ENCODE peak calls at places on chromosomes 7 and 10, in eight cellular contexts. M, H, Q, E, W, G, P and F are unnamed samples.
A peak's percentile ranks its signal among the peaks of the same experiment; 100 is the strongest.

GRCh38 chr10:103548581-103549348 is 55.3 kb downstream of the NEURL1 start:
- DNase-seq in M (no peak), H (no peak), Q (no peak), E (no peak), W (no peak), G (no peak), P (no peak), F (no peak)

GRCh38 chr10:24209946-24210491 is 1.1 kb downstream of the KIAA1217 start:
- DNase-seq in M (peak; percentile 31), H (no peak), Q (no peak), E (no peak), W (peak; percentile 12), G (peak; percentile 37), P (no peak), F (no peak)

GRCh38 chr10:58335306-58336005 is 650 bp downstream of the UBE2D1 start:
- DNase-seq in M (peak; percentile 45), H (peak; percentile 34), Q (peak; percentile 33), E (no peak), W (peak; percentile 37), G (peak; percentile 20), P (peak; percentile 35), F (no peak)

GRCh38 chr7:24402655-24403054 is 118.7 kb downstream of the NPY start:
- DNase-seq in M (no peak), H (no peak), Q (no peak), E (no peak), W (no peak), G (no peak), P (no peak), F (no peak)

GRCh38 chr10:15897282-15897681 is 37.0 kb upstream of the MINDY3 start:
- DNase-seq in M (peak; percentile 35), H (no peak), Q (no peak), E (no peak), W (peak; percentile 6), G (peak; percentile 11), P (no peak), F (no peak)

GRCh38 chr7:925601-926000 is 28.9 kb downstream of the ADAP1 start:
- DNase-seq in M (no peak), H (no peak), Q (no peak), E (no peak), W (no peak), G (no peak), P (peak; percentile 63), F (peak; percentile 20)

GRCh38 chr10:3222068-3222467 is 49.5 kb upstream of the PITRM1 start:
- DNase-seq in M (no peak), H (no peak), Q (peak; percentile 28), E (no peak), W (no peak), G (peak; percentile 53), P (no peak), F (no peak)

GRCh38 chr7:99002827-99003212 is 124.5 kb downstream of the TRRAP start:
- DNase-seq in M (no peak), H (no peak), Q (no peak), E (no peak), W (no peak), G (no peak), P (no peak), F (no peak)

GRCh38 chr10:126058507-126058906 is 162.1 kb downstream of the FANK1 start:
- DNase-seq in M (no peak), H (peak; percentile 77), Q (no peak), E (no peak), W (no peak), G (no peak), P (no peak), F (no peak)

GRCh38 chr10:99341860-99342517 is 12.8 kb downstream of the CNNM1 start:
- DNase-seq in M (peak; percentile 53), H (no peak), Q (no peak), E (no peak), W (no peak), G (peak; percentile 85), P (no peak), F (no peak)

GRCh38 chr10:86367339-86367951 is 850 bp upstream of the GRID1 start:
- DNase-seq in M (no peak), H (peak; percentile 26), Q (no peak), E (no peak), W (no peak), G (no peak), P (peak; percentile 21), F (no peak)

GRCh38 chr7:73539709-73540108 is 17.6 kb upstream of the BAZ1B start:
- DNase-seq in M (no peak), H (no peak), Q (no peak), E (no peak), W (no peak), G (no peak), P (no peak), F (no peak)

GRCh38 chr10:68492118-68492517 is 20.3 kb upstream of the DNA2 start:
- DNase-seq in M (no peak), H (no peak), Q (no peak), E (no peak), W (peak; percentile 15), G (peak; percentile 7), P (no peak), F (no peak)

GRCh38 chr7:26859720-26860119 is 4.7 kb downstream of the SKAP2 start:
- DNase-seq in M (no peak), H (no peak), Q (no peak), E (no peak), W (no peak), G (no peak), P (no peak), F (no peak)

DNA sequence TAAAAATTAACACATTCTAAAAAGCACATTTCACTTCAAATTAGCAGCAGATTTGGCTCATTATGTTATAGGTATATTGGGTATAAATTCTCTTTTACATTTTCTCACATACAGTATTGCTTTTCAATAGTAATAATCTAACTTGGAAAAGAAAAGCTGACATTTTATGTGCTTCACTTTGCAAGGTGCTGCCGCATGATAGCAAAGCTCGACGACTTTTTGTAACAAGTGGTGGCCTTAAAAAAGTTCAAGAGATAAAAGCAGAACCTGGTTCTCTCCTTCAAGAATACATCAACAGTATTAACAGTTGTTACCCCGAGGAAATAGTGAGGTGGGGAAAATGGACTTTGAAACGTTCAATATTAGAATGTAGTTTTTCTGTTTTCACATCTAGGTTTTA is 65.5 kb downstream of the SPAG6 start:
- DNase-seq in M (no peak), H (no peak), Q (no peak), E (no peak), W (no peak), G (no peak), P (no peak), F (no peak)
- TF ChIP-seq CTCF in M (no peak), H (no peak), Q (no peak), E (no peak), W (no peak), G (no peak), P (no peak), F (no peak)

GRCh38 chr7:42691030-42691639 is 220.7 kb downstream of the C7orf25 start:
- DNase-seq in M (peak; percentile 41), H (peak; percentile 27), Q (peak; percentile 58), E (peak; percentile 10), W (peak; percentile 63), G (peak; percentile 71), P (peak; percentile 25), F (no peak)
- TF ChIP-seq CTCF in M (peak; percentile 74), H (peak; percentile 60), Q (peak; percentile 61), E (peak; percentile 48), W (peak; percentile 70), G (peak; percentile 78), P (peak; percentile 51), F (no peak)

DNA sequence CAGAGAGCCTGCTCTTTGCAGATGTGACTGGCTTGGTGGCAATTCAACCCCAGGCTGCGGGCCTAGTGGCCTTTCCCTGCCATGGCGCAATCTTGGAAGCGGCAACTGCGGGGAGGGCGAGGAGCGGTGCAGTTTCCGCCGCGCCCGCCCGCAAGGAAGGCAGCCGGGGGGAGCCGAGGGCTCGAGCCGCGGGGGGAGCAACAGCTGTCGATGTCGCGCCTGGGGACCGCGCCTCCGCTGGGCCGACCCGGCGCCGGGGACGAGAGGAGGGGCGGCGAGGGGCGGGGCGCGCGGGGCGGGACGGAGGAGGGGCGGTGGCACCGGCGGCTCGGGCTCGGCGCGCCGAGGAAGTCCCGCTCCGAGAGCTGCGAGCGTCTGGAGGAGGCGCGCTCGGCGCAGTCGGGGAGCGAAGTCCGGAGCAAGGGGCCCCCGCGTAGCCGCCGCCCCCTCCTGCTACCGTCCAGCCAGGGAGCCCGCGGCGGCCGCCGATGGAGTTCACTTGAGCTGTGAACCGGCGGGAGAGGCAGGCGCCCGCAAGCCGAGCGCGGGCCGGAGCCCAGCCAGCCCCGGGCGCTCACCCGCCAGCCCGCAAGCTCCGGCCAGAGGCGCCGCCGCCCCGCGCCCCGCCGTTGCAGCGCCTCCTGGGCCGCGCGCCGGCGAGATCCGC is 438.1 kb upstream of the GALNT17 start:
- DNase-seq in M (no peak), H (peak; percentile 81), Q (peak; percentile 76), E (peak; percentile 81), W (peak; percentile 28), G (peak; percentile 60), P (peak; percentile 71), F (peak; percentile 36)
- TF ChIP-seq CTCF in M (no peak), H (peak; percentile 23), Q (no peak), E (no peak), W (no peak), G (peak; percentile 11), P (peak; percentile 50), F (no peak)

DNA sequence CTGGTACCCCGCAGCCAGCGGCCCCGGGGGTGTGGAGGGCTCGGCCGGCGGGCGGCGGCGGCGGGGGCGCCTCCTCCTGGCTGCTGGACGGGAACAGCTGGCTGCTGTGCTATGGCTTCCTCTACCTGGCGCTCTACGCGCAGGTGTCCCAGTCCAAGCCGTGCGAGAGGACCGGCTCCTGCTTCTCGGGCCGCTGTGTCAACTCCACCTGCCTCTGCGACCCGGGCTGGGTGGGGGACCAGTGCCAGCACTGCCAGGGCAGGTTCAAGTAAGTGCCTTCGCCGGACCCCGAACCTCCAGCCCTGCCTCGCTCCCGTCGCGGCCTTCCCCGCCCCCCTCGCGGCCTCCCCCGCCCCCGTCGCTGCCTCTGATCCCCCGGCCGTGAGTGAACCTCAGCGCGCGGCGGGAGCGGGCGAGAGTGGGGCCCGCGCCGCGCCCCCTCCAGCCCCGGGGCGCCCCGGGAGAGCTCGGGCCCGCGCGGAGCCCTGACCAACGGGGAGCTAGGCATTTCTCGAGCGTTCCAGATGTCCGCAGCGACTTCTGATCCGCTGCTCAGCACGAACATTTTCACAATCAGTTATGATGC is 704 bp downstream of the ATRNL1 start:
- DNase-seq in M (no peak), H (peak; percentile 46), Q (no peak), E (no peak), W (peak; percentile 9), G (no peak), P (no peak), F (peak; percentile 28)
- TF ChIP-seq CTCF in M (peak; percentile 30), H (peak; percentile 51), Q (no peak), E (no peak), W (no peak), G (no peak), P (no peak), F (no peak)

DNA sequence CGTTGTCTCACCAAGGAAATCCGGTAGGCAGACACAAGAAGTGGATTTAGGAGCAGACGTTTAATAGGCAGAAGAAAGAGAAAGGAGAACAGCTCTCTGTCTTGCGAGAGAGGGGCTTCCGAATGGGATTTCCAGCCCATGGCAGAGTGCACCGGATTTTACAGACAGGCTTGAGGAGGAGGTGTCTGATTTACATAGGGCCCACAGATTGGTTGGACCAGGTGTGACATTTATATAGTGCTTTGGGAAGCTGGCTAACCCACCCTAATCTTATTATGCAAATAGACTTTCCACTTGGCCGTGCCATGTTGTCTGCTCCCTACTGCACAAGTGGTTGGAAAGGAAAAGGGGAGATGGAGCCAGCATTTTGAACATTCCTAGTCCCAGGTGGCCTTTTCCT is 57.8 kb downstream of the ANKMY2 start:
- DNase-seq in M (no peak), H (peak; percentile 56), Q (no peak), E (no peak), W (no peak), G (no peak), P (peak; percentile 52), F (no peak)
- TF ChIP-seq CTCF in M (no peak), H (no peak), Q (no peak), E (no peak), W (no peak), G (no peak), P (no peak), F (no peak)